ENCODE peak calls at places on chromosome 18, in nine cellular contexts. W is ovary, T is breast epithelium, S is IMR-90, Y is esophagus muscularis mucosa, J is A549, O is sigmoid colon, B is adrenal gland, Z is body of pancreas. D is an unnamed sample.
A peak's percentile ranks its signal among the peaks of the same experiment; 100 is the strongest.

GRCh38 chr18:79332601-79333000 is 63.1 kb upstream of the NFATC1 start:
- DNase-seq in W (no peak), T (no peak), S (no peak), Y (no peak), J (no peak), O (no peak), B (no peak), Z (no peak), D (no peak)

GRCh38 chr18:3255611-3256165 is 6.2 kb upstream of the MYL12B start:
- DNase-seq in W (no peak), T (no peak), S (no peak), Y (no peak), J (no peak), O (no peak), B (no peak), Z (no peak), D (no peak)

GRCh38 chr18:35324926-35325655 is 19.1 kb downstream of the ZNF24 start:
- DNase-seq in W (no peak), T (no peak), S (peak; percentile 69), Y (no peak), J (no peak), O (no peak), B (no peak), Z (no peak), D (no peak)

GRCh38 chr18:2303517-2304238 is 267.6 kb downstream of the METTL4 start:
- DNase-seq in W (no peak), T (no peak), S (no peak), Y (no peak), J (peak; percentile 13), O (no peak), B (no peak), Z (no peak), D (no peak)

GRCh38 chr18:77016133-77016839 is 116.3 kb downstream of the MBP start:
- DNase-seq in W (no peak), T (no peak), S (no peak), Y (no peak), J (no peak), O (no peak), B (no peak), Z (no peak), D (peak; percentile 18)

GRCh38 chr18:54742654-54743053 is 85.6 kb upstream of the RAB27B start:
- DNase-seq in W (peak; percentile 63), T (peak; percentile 38), S (peak; percentile 99), Y (no peak), J (no peak), O (peak; percentile 80), B (peak; percentile 70), Z (peak; percentile 62), D (no peak)

GRCh38 chr18:8416212-8417019 is 192.8 kb upstream of the RAB12 start:
- DNase-seq in W (no peak), T (no peak), S (peak; percentile 4), Y (no peak), J (no peak), O (no peak), B (no peak), Z (no peak), D (no peak)

GRCh38 chr18:54203914-54204313 is 20.6 kb downstream of the MBD2 start:
- DNase-seq in W (no peak), T (no peak), S (no peak), Y (no peak), J (no peak), O (no peak), B (no peak), Z (no peak), D (no peak)

GRCh38 chr18:3156325-3156640 is 63.5 kb downstream of the MYOM1 start:
- DNase-seq in W (no peak), T (no peak), S (no peak), Y (no peak), J (no peak), O (no peak), B (no peak), Z (no peak), D (no peak)

GRCh38 chr18:79637921-79638855 is 41.4 kb upstream of the CTDP1 start:
- DNase-seq in W (no peak), T (no peak), S (no peak), Y (no peak), J (no peak), O (peak; percentile 45), B (no peak), Z (no peak), D (peak; percentile 77)

GRCh38 chr18:48167901-48168300 is 237.4 kb upstream of the SMAD2 start:
- DNase-seq in W (no peak), T (no peak), S (no peak), Y (no peak), J (no peak), O (peak; percentile 32), B (peak; percentile 96), Z (peak; percentile 72), D (no peak)

GRCh38 chr18:34223164-34223892 is 1.4 kb downstream of the NOL4 start:
- DNase-seq in W (no peak), T (no peak), S (no peak), Y (no peak), J (no peak), O (no peak), B (no peak), Z (peak; percentile 16), D (no peak)

GRCh38 chr18:2641638-2642037 is 13.9 kb upstream of the SMCHD1 start:
- DNase-seq in W (no peak), T (no peak), S (peak; percentile 17), Y (no peak), J (no peak), O (no peak), B (no peak), Z (no peak), D (no peak)

GRCh38 chr18:3511980-3512379 is 62.0 kb downstream of the TGIF1 start:
- DNase-seq in W (no peak), T (no peak), S (peak; percentile 68), Y (no peak), J (no peak), O (no peak), B (no peak), Z (no peak), D (no peak)

DNA sequence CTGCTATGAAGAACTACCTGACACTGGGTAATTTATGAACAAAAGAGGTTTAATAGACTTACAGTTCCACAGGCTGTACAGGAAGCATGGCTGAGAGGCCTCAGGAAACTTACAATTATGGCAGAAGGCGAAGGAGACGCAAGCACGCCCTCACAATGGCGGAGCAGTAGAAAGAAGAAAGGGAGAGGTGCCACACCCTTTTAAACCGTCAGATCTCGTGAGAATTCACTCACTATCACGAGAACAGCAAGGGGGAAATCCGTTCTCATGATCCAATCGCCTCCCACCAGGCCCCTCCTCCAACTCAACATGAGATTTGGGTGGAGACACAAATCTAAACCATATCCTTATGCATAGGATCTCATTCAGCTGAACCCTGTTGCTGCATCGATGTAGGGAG is 84.6 kb upstream of the ZNF532 start:
- DNase-seq in W (no peak), T (no peak), S (no peak), Y (no peak), J (no peak), O (no peak), B (no peak), Z (no peak), D (no peak)
- TF ChIP-seq POLR2A in W (no peak), T (no peak), S (no peak), Y (no peak), J (no peak), O (no peak), B (no peak), Z (no peak), D (no peak)

DNA sequence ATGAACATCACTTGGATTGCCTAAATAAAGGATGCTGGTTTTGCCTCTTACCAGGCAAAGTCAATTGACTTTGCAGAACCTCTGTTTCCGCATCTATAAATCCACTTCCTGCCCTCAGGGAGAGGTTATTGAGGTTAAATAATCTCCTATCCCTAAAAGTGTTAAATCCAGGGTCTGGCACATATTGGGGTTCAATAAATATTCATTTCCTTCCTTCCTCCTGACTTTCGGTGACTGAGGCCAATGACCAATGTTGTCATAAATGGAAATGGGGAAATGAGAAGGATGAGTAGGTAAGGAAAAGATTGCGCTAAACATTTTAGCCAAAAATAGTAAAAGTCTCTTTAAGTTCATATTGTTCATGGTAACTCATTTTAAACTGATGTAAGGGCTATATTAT is 16.0 kb downstream of the BCL2 start:
- DNase-seq in W (no peak), T (no peak), S (no peak), Y (no peak), J (no peak), O (no peak), B (no peak), Z (no peak), D (no peak)
- H3K4me1 ChIP-seq in W (peaks cover 19% of the 10 kb centered on the region), T (peaks cover 4% of the 10 kb centered on the region), S (no peaks in the 10 kb centered on the region), Y (peaks cover 60% of the 10 kb centered on the region), J (no peaks in the 10 kb centered on the region), O (peaks cover 25% of the 10 kb centered on the region), B (no peaks in the 10 kb centered on the region), Z (peaks cover 12% of the 10 kb centered on the region), D (peaks cover 25% of the 10 kb centered on the region)

GRCh38 chr18:25056456-25056855 is 295.5 kb downstream of the ZNF521 start:
- DNase-seq in W (no peak), T (no peak), S (no peak), Y (no peak), J (no peak), O (no peak), B (no peak), Z (no peak), D (no peak)
- TF ChIP-seq POLR2A in W (no peak), T (no peak), S (no peak), Y (no peak), J (no peak), O (no peak), B (no peak), Z (no peak), D (no peak)

DNA sequence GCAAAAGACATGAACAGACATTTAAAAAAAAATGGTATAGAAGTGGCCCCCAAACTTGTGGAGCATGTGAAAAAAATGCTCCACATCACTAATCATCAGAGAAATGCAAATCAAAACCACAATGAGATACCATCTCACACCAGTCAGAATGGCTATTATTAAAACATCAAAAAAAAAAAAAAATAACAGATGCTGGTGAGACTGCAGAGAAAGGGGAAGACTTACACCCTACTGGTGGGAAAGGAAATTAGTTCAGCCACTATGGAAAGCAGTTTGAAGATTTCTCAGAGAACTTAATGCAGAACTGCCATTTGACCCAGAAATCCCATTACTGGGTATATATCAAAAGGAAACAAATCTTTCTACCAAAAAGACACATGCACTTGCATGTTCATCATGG is 164.8 kb downstream of the RIT2 start:
- DNase-seq in W (no peak), T (no peak), S (no peak), Y (no peak), J (no peak), O (no peak), B (no peak), Z (no peak), D (no peak)
- H3K4me1 ChIP-seq in W (no peaks in the 10 kb centered on the region), T (no peaks in the 10 kb centered on the region), S (no peaks in the 10 kb centered on the region), Y (no peaks in the 10 kb centered on the region), J (no peaks in the 10 kb centered on the region), O (no peaks in the 10 kb centered on the region), B (no peaks in the 10 kb centered on the region), Z (no peaks in the 10 kb centered on the region), D (no peaks in the 10 kb centered on the region)

GRCh38 chr18:74541703-74542555 is 7.6 kb downstream of the CNDP1 start:
- DNase-seq in W (no peak), T (peak; percentile 59), S (no peak), Y (no peak), J (no peak), O (no peak), B (no peak), Z (peak; percentile 65), D (no peak)
- TF ChIP-seq POLR2A in W (no peak), T (no peak), S (no peak), Y (no peak), J (no peak), O (no peak), B (no peak), Z (no peak), D (no peak)